ENCODE peak calls at places on chromosomes 5 and 9, in four cellular contexts. One of them, this sample, is unnamed.

GRCh38 chr9:86494644-86495081 is 140.5 kb upstream of the TUT7 start:
- DNase-seq in OCI-LY7: no peak
- DNase-seq in A673: peak; percentile 82
- DNase-seq in IMR-90: peak; percentile 80
- DNase-seq in this sample: no peak

GRCh38 chr5:139746691-139747582 is 48.7 kb upstream of the PSD2 start:
- DNase-seq in OCI-LY7: peak; percentile 68
- DNase-seq in A673: peak; percentile 77
- DNase-seq in IMR-90: peak; percentile 46
- DNase-seq in this sample: no peak

GRCh38 chr9:116499986-116500871 is 186.9 kb upstream of the TRIM32 start:
- DNase-seq in OCI-LY7: no peak
- DNase-seq in A673: peak; percentile 89
- DNase-seq in IMR-90: peak; percentile 71
- DNase-seq in this sample: no peak

GRCh38 chr9:318646-319045 is 104.0 kb downstream of the DOCK8 start:
- DNase-seq in OCI-LY7: no peak
- DNase-seq in A673: no peak
- DNase-seq in IMR-90: no peak
- DNase-seq in this sample: no peak

GRCh38 chr5:2910401-2911175 is 159.1 kb upstream of the IRX2 start:
- DNase-seq in OCI-LY7: no peak
- DNase-seq in A673: no peak
- DNase-seq in IMR-90: no peak
- DNase-seq in this sample: no peak

GRCh38 chr9:37474438-37474837 is 9.2 kb upstream of the ZBTB5 start:
- DNase-seq in OCI-LY7: no peak
- DNase-seq in A673: no peak
- DNase-seq in IMR-90: no peak
- DNase-seq in this sample: no peak

GRCh38 chr5:115774684-115775083 is 41.8 kb downstream of the CDO1 start:
- DNase-seq in OCI-LY7: no peak
- DNase-seq in A673: no peak
- DNase-seq in IMR-90: no peak
- DNase-seq in this sample: no peak

GRCh38 chr5:159444441-159445082 is 114.3 kb upstream of the IL12B start:
- DNase-seq in OCI-LY7: peak; percentile 31
- DNase-seq in A673: peak; percentile 51
- DNase-seq in IMR-90: peak; percentile 69
- DNase-seq in this sample: no peak

GRCh38 chr5:58317009-58317408 is 142.9 kb downstream of the PLK2 start:
- DNase-seq in OCI-LY7: no peak
- DNase-seq in A673: no peak
- DNase-seq in IMR-90: no peak
- DNase-seq in this sample: no peak

GRCh38 chr9:130343445-130343918 is 77.9 kb downstream of the HMCN2 start:
- DNase-seq in OCI-LY7: peak; percentile 25
- DNase-seq in A673: peak; percentile 21
- DNase-seq in IMR-90: no peak
- DNase-seq in this sample: no peak

GRCh38 chr5:136749016-136749415 is 383.7 kb upstream of the TRPC7 start:
- DNase-seq in OCI-LY7: no peak
- DNase-seq in A673: no peak
- DNase-seq in IMR-90: peak; percentile 4
- DNase-seq in this sample: no peak

GRCh38 chr9:83588256-83588655 is 34.7 kb upstream of the IDNK start:
- DNase-seq in OCI-LY7: no peak
- DNase-seq in A673: no peak
- DNase-seq in IMR-90: no peak
- DNase-seq in this sample: no peak

GRCh38 chr9:121393318-121393717 is 23.3 kb upstream of the STOM start:
- DNase-seq in OCI-LY7: no peak
- DNase-seq in A673: no peak
- DNase-seq in IMR-90: peak; percentile 39
- DNase-seq in this sample: no peak

GRCh38 chr5:35117960-35118359 is 70.2 kb upstream of the AGXT2 start:
- DNase-seq in OCI-LY7: no peak
- DNase-seq in A673: no peak
- DNase-seq in IMR-90: peak; percentile 89
- DNase-seq in this sample: no peak

GRCh38 chr5:36934740-36935356 is 58.3 kb downstream of the NIPBL start:
- DNase-seq in OCI-LY7: no peak
- DNase-seq in A673: no peak
- DNase-seq in IMR-90: peak; percentile 24
- DNase-seq in this sample: no peak

GRCh38 chr5:54905942-54906537 is 79.4 kb downstream of the ESM1 start:
- DNase-seq in OCI-LY7: peak; percentile 41
- DNase-seq in A673: peak; percentile 75
- DNase-seq in IMR-90: peak; percentile 82
- DNase-seq in this sample: peak; percentile 30

GRCh38 chr9:33620738-33621439 is 96.8 kb downstream of the ANKRD18B start:
- DNase-seq in OCI-LY7: no peak
- DNase-seq in A673: peak; percentile 25
- DNase-seq in IMR-90: peak; percentile 84
- DNase-seq in this sample: peak; percentile 68

GRCh38 chr5:59547731-59548130 is 345.8 kb downstream of the PDE4D start:
- DNase-seq in OCI-LY7: no peak
- DNase-seq in A673: no peak
- DNase-seq in IMR-90: no peak
- DNase-seq in this sample: no peak

GRCh38 chr9:136697821-136698526 is 10.7 kb upstream of the AGPAT2 start:
- DNase-seq in OCI-LY7: no peak
- DNase-seq in A673: no peak
- DNase-seq in IMR-90: no peak
- DNase-seq in this sample: no peak

GRCh38 chr5:52374286-52374685 is 413.4 kb upstream of the ITGA1 start:
- DNase-seq in OCI-LY7: no peak
- DNase-seq in A673: no peak
- DNase-seq in IMR-90: no peak
- DNase-seq in this sample: no peak

GRCh38 chr9:104872959-104873850 is 54.8 kb downstream of the ABCA1 start:
- DNase-seq in OCI-LY7: no peak
- DNase-seq in A673: no peak
- DNase-seq in IMR-90: peak; percentile 97
- DNase-seq in this sample: no peak

GRCh38 chr5:103340717-103341397 is 82.3 kb downstream of the MACIR start:
- DNase-seq in OCI-LY7: no peak
- DNase-seq in A673: no peak
- DNase-seq in IMR-90: peak; percentile 11
- DNase-seq in this sample: no peak

GRCh38 chr9:89743216-89743575 is 138.4 kb downstream of the GADD45G start:
- DNase-seq in OCI-LY7: peak; percentile 87
- DNase-seq in A673: no peak
- DNase-seq in IMR-90: no peak
- DNase-seq in this sample: no peak

GRCh38 chr9:124776613-124776951 is 351 bp upstream of the OLFML2A start:
- DNase-seq in OCI-LY7: no peak
- DNase-seq in A673: no peak
- DNase-seq in IMR-90: no peak
- DNase-seq in this sample: peak; percentile 37

GRCh38 chr5:78279194-78279593 is 15.3 kb downstream of the AP3B1 start:
- DNase-seq in OCI-LY7: no peak
- DNase-seq in A673: no peak
- DNase-seq in IMR-90: no peak
- DNase-seq in this sample: no peak

GRCh38 chr5:142925795-142926194 is 155.6 kb downstream of the ARHGAP26 start:
- DNase-seq in OCI-LY7: no peak
- DNase-seq in A673: peak; percentile 49
- DNase-seq in IMR-90: peak; percentile 91
- DNase-seq in this sample: no peak

GRCh38 chr9:95938724-95939123 is 63.2 kb downstream of the ERCC6L2 start:
- DNase-seq in OCI-LY7: peak; percentile 9
- DNase-seq in A673: no peak
- DNase-seq in IMR-90: no peak
- DNase-seq in this sample: no peak

DNA sequence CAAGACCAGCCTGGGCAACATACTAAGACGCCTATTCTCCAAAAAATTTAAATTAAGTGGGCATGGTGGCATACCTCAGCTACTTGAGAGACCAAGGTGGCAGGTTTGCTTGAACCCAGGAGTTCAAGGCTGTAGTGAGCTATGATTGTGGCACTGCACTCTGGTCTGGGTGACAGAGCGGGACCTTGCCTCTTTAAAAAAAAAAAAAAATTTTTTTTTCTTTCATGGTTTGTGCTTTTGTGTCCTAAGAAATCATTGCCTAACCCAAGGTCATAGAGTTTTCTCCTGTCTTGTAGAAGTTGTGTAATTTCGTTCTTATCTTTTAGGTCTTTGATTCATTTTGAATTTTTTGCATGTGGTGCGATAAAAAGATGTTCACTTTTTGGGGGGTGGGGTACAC is 12.3 kb downstream of the GPBP1 start:
- DNase-seq in OCI-LY7: no peak
- DNase-seq in A673: no peak
- DNase-seq in IMR-90: no peak
- DNase-seq in this sample: no peak
- H3K4me1 ChIP-seq in OCI-LY7: peaks cover 68% of the 10 kb centered on the region
- H3K4me1 ChIP-seq in A673: peaks cover 16% of the 10 kb centered on the region
- H3K4me1 ChIP-seq in IMR-90: peaks cover 6% of the 10 kb centered on the region
- H3K4me1 ChIP-seq in this sample: no peaks in the 10 kb centered on the region

GRCh38 chr5:149419532-149420485 is 40.7 kb upstream of the IL17B start:
- DNase-seq in OCI-LY7: no peak
- DNase-seq in A673: no peak
- DNase-seq in IMR-90: no peak
- DNase-seq in this sample: no peak
- H3K36me3 ChIP-seq in OCI-LY7: no peaks in the 10 kb centered on the region
- H3K36me3 ChIP-seq in A673: no peaks in the 10 kb centered on the region
- H3K36me3 ChIP-seq in IMR-90: peaks cover 81% of the 10 kb centered on the region
- H3K36me3 ChIP-seq in this sample: no peaks in the 10 kb centered on the region

GRCh38 chr5:38506302-38506701 is 50.1 kb downstream of the LIFR start:
- DNase-seq in OCI-LY7: no peak
- DNase-seq in A673: no peak
- DNase-seq in IMR-90: no peak
- DNase-seq in this sample: no peak

GRCh38 chr5:38515081-38515480 is 41.4 kb downstream of the LIFR start:
- DNase-seq in OCI-LY7: no peak
- DNase-seq in A673: no peak
- DNase-seq in IMR-90: no peak
- DNase-seq in this sample: no peak

DNA sequence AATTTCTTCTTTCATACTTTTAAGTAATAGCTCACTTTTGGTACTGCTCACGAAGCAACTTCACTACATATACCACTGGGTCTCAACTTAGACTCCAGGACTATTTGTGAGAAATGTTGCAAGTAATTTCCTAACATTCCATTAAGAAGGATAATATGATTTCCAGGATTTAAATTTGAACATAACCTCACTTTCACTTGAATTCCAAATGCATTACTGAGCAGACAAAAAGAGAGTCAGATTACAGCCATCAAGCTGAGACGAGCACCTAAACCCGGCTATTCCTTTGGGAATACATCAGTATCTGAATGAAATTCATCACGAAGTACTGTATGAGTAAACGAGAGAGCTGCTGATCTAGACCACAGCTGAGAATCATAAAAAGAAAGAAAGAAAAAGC is 47.3 kb downstream of the LIFR start:
- DNase-seq in OCI-LY7: no peak
- DNase-seq in A673: peak; percentile 58
- DNase-seq in IMR-90: peak; percentile 90
- DNase-seq in this sample: no peak
- H3K4me3 ChIP-seq in OCI-LY7: no peak overlapping the region
- H3K4me3 ChIP-seq in A673: no peak overlapping the region
- H3K4me3 ChIP-seq in IMR-90: no peak overlapping the region
- H3K4me3 ChIP-seq in this sample: no peak overlapping the region

GRCh38 chr5:109252731-109253130 is 157.0 kb downstream of the PJA2 start:
- DNase-seq in OCI-LY7: no peak
- DNase-seq in A673: no peak
- DNase-seq in IMR-90: no peak
- DNase-seq in this sample: no peak

GRCh38 chr5:109253262-109253661 is 156.5 kb downstream of the PJA2 start:
- DNase-seq in OCI-LY7: no peak
- DNase-seq in A673: no peak
- DNase-seq in IMR-90: no peak
- DNase-seq in this sample: no peak

GRCh38 chr5:109250533-109251329 is 159.0 kb downstream of the PJA2 start:
- DNase-seq in OCI-LY7: no peak
- DNase-seq in A673: no peak
- DNase-seq in IMR-90: no peak
- DNase-seq in this sample: no peak

GRCh38 chr5:109258755-109259154 is 151.0 kb downstream of the PJA2 start:
- DNase-seq in OCI-LY7: no peak
- DNase-seq in A673: no peak
- DNase-seq in IMR-90: no peak
- DNase-seq in this sample: no peak

DNA sequence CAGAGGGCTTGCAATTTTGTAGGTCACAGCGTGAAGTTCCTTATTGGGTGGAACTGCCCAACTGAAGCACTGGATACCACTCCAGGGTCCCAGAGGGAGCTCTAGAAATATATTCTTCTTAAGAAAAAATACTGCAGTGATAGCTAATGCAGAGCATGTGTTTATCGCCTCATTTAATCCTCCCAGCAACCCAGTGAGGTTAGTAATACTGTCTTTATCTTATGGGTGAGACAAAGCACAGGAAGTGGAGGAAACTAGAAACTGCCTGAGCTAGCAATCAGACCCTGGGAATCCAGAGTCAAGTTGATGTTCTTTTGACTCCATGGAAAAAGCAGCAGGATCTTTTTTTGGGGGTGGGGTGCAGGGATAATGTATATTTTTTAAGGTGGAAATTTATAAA is 153.3 kb downstream of the PJA2 start:
- DNase-seq in OCI-LY7: no peak
- DNase-seq in A673: peak; percentile 98
- DNase-seq in IMR-90: no peak
- DNase-seq in this sample: no peak
- H3K4me1 ChIP-seq in OCI-LY7: no peaks in the 10 kb centered on the region
- H3K4me1 ChIP-seq in A673: peaks cover 37% of the 10 kb centered on the region
- H3K4me1 ChIP-seq in IMR-90: no peaks in the 10 kb centered on the region
- H3K4me1 ChIP-seq in this sample: no peaks in the 10 kb centered on the region

GRCh38 chr5:75362474-75362975 is 25.5 kb downstream of the HMGCR start:
- DNase-seq in OCI-LY7: no peak
- DNase-seq in A673: no peak
- DNase-seq in IMR-90: no peak
- DNase-seq in this sample: no peak

GRCh38 chr5:75361310-75361709 is 24.3 kb downstream of the HMGCR start:
- DNase-seq in OCI-LY7: no peak
- DNase-seq in A673: no peak
- DNase-seq in IMR-90: no peak
- DNase-seq in this sample: no peak

GRCh38 chr5:75355236-75355635 is 18.2 kb downstream of the HMGCR start:
- DNase-seq in OCI-LY7: no peak
- DNase-seq in A673: no peak
- DNase-seq in IMR-90: peak; percentile 35
- DNase-seq in this sample: no peak

GRCh38 chr5:75356719-75357118 is 19.7 kb downstream of the HMGCR start:
- DNase-seq in OCI-LY7: no peak
- DNase-seq in A673: no peak
- DNase-seq in IMR-90: no peak
- DNase-seq in this sample: no peak

GRCh38 chr5:75358117-75358516 is 21.1 kb downstream of the HMGCR start:
- DNase-seq in OCI-LY7: no peak
- DNase-seq in A673: no peak
- DNase-seq in IMR-90: no peak
- DNase-seq in this sample: no peak
- H3K36me3 ChIP-seq in OCI-LY7: peaks cover 99% of the 10 kb centered on the region
- H3K36me3 ChIP-seq in A673: peaks cover 97% of the 10 kb centered on the region
- H3K36me3 ChIP-seq in IMR-90: peaks cover 26% of the 10 kb centered on the region
- H3K36me3 ChIP-seq in this sample: peaks cover 6% of the 10 kb centered on the region